ENCODE peak calls at places on chromosomes 16 and 17, in ten cellular contexts. G is lung, O is stomach, Z is GM12865, D is mucosa of descending colon, E is Daoy, P is T-cell, Y is adipocyte, S is NCI-H446, J is H7. Q is an unnamed sample.
A peak's percentile ranks its signal among the peaks of the same experiment; 100 is the strongest.

GRCh38 chr16:19524866-19525723 is 1.4 kb downstream of the CCP110 start:
- DNase-seq in G (no peak), O (no peak), Z (peak; percentile 46), D (no peak), E (no peak), P (no peak), Y (no peak), S (no peak), J (peak; percentile 25), Q (peak; percentile 6)

GRCh38 chr17:49021095-49021767 is 24.0 kb downstream of the IGF2BP1 start:
- DNase-seq in G (no peak), O (no peak), Z (no peak), D (no peak), E (no peak), P (no peak), Y (peak; percentile 42), S (no peak), J (peak; percentile 47), Q (no peak)

GRCh38 chr17:69166957-69167356 is 25.3 kb upstream of the ABCA6 start:
- DNase-seq in G (no peak), O (no peak), Z (no peak), D (no peak), E (no peak), P (no peak), Y (no peak), S (no peak), J (no peak), Q (no peak)

GRCh38 chr16:85664580-85665372 is 24.0 kb downstream of the GINS2 start:
- DNase-seq in G (no peak), O (no peak), Z (no peak), D (peak; percentile 24), E (no peak), P (no peak), Y (no peak), S (no peak), J (peak; percentile 17), Q (no peak)

GRCh38 chr16:72925631-72925979 is 122.3 kb downstream of the ZFHX3 start:
- DNase-seq in G (no peak), O (no peak), Z (no peak), D (no peak), E (no peak), P (no peak), Y (no peak), S (no peak), J (no peak), Q (no peak)

GRCh38 chr16:35908942-35909341 is 2449.5 kb downstream of the TP53TG3F start:
- DNase-seq in G (no peak), O (no peak), Z (no peak), D (no peak), E (no peak), P (no peak), Y (no peak), S (no peak), J (no peak), Q (no peak)

GRCh38 chr17:14198013-14198412 is 38.6 kb downstream of the CDRT15 start:
- DNase-seq in G (peak; percentile 65), O (peak; percentile 57), Z (no peak), D (no peak), E (no peak), P (no peak), Y (no peak), S (no peak), J (peak; percentile 39), Q (no peak)

GRCh38 chr17:81837641-81838040 is 2.8 kb upstream of the PPP1R27 start:
- DNase-seq in G (no peak), O (no peak), Z (no peak), D (no peak), E (no peak), P (no peak), Y (no peak), S (no peak), J (no peak), Q (no peak)

GRCh38 chr16:53816211-53816610 is 112.3 kb downstream of the FTO start:
- DNase-seq in G (no peak), O (no peak), Z (no peak), D (no peak), E (no peak), P (no peak), Y (peak; percentile 16), S (no peak), J (no peak), Q (no peak)

GRCh38 chr16:450800-451512 is 25.5 kb downstream of the RAB11FIP3 start:
- DNase-seq in G (no peak), O (no peak), Z (no peak), D (no peak), E (no peak), P (no peak), Y (peak; percentile 22), S (no peak), J (no peak), Q (no peak)

Q was measured in SW480.